ENCODE peak calls at places on chromosome 17, in eight cellular contexts. U is H9, S is tibial artery, I is PC-9, E is heart left ventricle, K is SK-N-SH, P is uterus, R is thyroid gland. F is an unnamed sample.

GRCh38 chr17:43840814-43841213 is 6.2 kb upstream of the CD300LG start:
- DNase-seq in U (no peak), S (no peak), I (peak; percentile 20), E (no peak), K (peak; percentile 82), P (no peak), R (no peak), F (no peak)

GRCh38 chr17:78735832-78736525 is 46.1 kb downstream of the CYTH1 start:
- DNase-seq in U (no peak), S (no peak), I (peak; percentile 39), E (no peak), K (no peak), P (no peak), R (no peak), F (no peak)

GRCh38 chr17:74110467-74110866 is 93.0 kb upstream of the RPL38 start:
- DNase-seq in U (no peak), S (no peak), I (no peak), E (no peak), K (no peak), P (no peak), R (peak; percentile 18), F (no peak)

GRCh38 chr17:1055751-1056645 is 59.1 kb downstream of the TIMM22 start:
- DNase-seq in U (peak; percentile 84), S (peak; percentile 72), I (peak; percentile 48), E (peak; percentile 76), K (peak; percentile 90), P (peak; percentile 70), R (peak; percentile 53), F (peak; percentile 65)

GRCh38 chr17:50684612-50685333 is 22.9 kb downstream of the ANKRD40 start:
- DNase-seq in U (no peak), S (no peak), I (peak; percentile 65), E (no peak), K (no peak), P (no peak), R (no peak), F (no peak)

GRCh38 chr17:71438631-71439146 is 682.1 kb upstream of the SOX9 start:
- DNase-seq in U (no peak), S (peak; percentile 18), I (peak; percentile 33), E (no peak), K (peak; percentile 56), P (no peak), R (peak; percentile 65), F (no peak)

GRCh38 chr17:7307686-7308624 is 527 bp downstream of the EIF5A start:
- DNase-seq in U (peak; percentile 68), S (no peak), I (peak; percentile 33), E (peak; percentile 59), K (peak; percentile 68), P (peak; percentile 68), R (peak; percentile 56), F (peak; percentile 78)

GRCh38 chr17:65190467-65191095 is 53.4 kb downstream of the RGS9 start:
- DNase-seq in U (no peak), S (no peak), I (no peak), E (no peak), K (no peak), P (no peak), R (no peak), F (no peak)

GRCh38 chr17:4130715-4131114 is 12.1 kb downstream of the ZZEF1 start:
- DNase-seq in U (no peak), S (peak; percentile 44), I (no peak), E (peak; percentile 31), K (no peak), P (no peak), R (no peak), F (no peak)

GRCh38 chr17:74380086-74380958 is 13.0 kb downstream of the GPR142 start:
- DNase-seq in U (peak; percentile 36), S (peak; percentile 39), I (peak; percentile 51), E (no peak), K (no peak), P (no peak), R (peak; percentile 38), F (no peak)

GRCh38 chr17:39062846-39063680 is 88.4 kb downstream of the PLXDC1 start:
- DNase-seq in U (no peak), S (no peak), I (no peak), E (no peak), K (no peak), P (no peak), R (no peak), F (no peak)

GRCh38 chr17:8121531-8122390 is 2.1 kb downstream of the HES7 start:
- DNase-seq in U (peak; percentile 92), S (no peak), I (peak; percentile 89), E (peak; percentile 56), K (peak; percentile 85), P (peak; percentile 67), R (peak; percentile 68), F (no peak)

GRCh38 chr17:68391561-68392268 is 65.6 kb downstream of the WIPI1 start:
- DNase-seq in U (no peak), S (no peak), I (no peak), E (no peak), K (no peak), P (no peak), R (no peak), F (no peak)

GRCh38 chr17:79977711-79978544 is 57.7 kb downstream of the TBC1D16 start:
- DNase-seq in U (peak; percentile 31), S (no peak), I (no peak), E (no peak), K (peak; percentile 26), P (peak; percentile 47), R (no peak), F (peak; percentile 35)

GRCh38 chr17:76659928-76660614 is 16.5 kb upstream of the ST6GALNAC1 start:
- DNase-seq in U (no peak), S (peak; percentile 13), I (peak; percentile 55), E (no peak), K (peak; percentile 73), P (no peak), R (peak; percentile 93), F (no peak)

GRCh38 chr17:3773511-3773910 is 27.5 kb downstream of the ITGAE start:
- DNase-seq in U (no peak), S (no peak), I (peak; percentile 17), E (no peak), K (no peak), P (no peak), R (no peak), F (no peak)

GRCh38 chr17:3771140-3771539 is 29.8 kb downstream of the ITGAE start:
- DNase-seq in U (no peak), S (no peak), I (no peak), E (no peak), K (no peak), P (no peak), R (no peak), F (no peak)

GRCh38 chr17:32881054-32881453 is 4.1 kb upstream of the MYO1D start:
- DNase-seq in U (no peak), S (no peak), I (no peak), E (no peak), K (no peak), P (no peak), R (no peak), F (no peak)

GRCh38 chr17:73003487-73003886 is 89.0 kb downstream of the SLC39A11 start:
- DNase-seq in U (peak; percentile 34), S (no peak), I (peak; percentile 65), E (no peak), K (no peak), P (no peak), R (no peak), F (no peak)

GRCh38 chr17:62963296-62963695 is 2.7 kb upstream of the TANC2 start:
- DNase-seq in U (no peak), S (no peak), I (no peak), E (no peak), K (peak; percentile 42), P (no peak), R (no peak), F (no peak)

GRCh38 chr17:32692179-32692578 is 184.7 kb downstream of the MYO1D start:
- DNase-seq in U (no peak), S (no peak), I (no peak), E (no peak), K (no peak), P (no peak), R (no peak), F (no peak)

GRCh38 chr17:17985555-17985954 is 12.9 kb downstream of the DRC3 start:
- DNase-seq in U (no peak), S (no peak), I (no peak), E (no peak), K (peak; percentile 54), P (no peak), R (no peak), F (no peak)

DNA sequence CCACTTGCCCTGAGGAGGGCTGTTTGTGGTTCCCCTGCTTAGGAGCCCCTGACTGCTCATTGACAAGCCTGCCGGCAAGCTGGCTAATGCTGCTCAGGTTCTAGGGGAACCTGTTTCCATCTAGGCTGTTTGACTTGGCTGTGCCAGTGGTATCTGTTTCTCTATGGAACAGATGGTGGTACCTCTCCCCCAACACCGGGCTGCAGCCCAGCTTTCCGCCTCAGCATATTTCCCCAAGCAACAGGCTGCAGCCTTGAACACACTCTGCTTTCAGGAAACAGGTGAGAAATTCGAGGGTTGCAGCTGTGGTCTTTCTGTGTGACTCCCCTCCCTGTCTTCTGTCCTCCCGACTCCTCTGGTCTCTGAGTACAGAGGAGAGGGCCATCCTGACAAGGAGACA is 132.3 kb downstream of the TMEM132E start:
- DNase-seq in U (peak; percentile 17), S (no peak), I (no peak), E (no peak), K (no peak), P (no peak), R (no peak), F (no peak)
- H3K27ac ChIP-seq in U (no peak overlapping the region), S (no peak overlapping the region), I (no peak overlapping the region), E (no peak overlapping the region), K (no peak overlapping the region), P (no peak overlapping the region), R (no peak overlapping the region), F (no peak overlapping the region)

DNA sequence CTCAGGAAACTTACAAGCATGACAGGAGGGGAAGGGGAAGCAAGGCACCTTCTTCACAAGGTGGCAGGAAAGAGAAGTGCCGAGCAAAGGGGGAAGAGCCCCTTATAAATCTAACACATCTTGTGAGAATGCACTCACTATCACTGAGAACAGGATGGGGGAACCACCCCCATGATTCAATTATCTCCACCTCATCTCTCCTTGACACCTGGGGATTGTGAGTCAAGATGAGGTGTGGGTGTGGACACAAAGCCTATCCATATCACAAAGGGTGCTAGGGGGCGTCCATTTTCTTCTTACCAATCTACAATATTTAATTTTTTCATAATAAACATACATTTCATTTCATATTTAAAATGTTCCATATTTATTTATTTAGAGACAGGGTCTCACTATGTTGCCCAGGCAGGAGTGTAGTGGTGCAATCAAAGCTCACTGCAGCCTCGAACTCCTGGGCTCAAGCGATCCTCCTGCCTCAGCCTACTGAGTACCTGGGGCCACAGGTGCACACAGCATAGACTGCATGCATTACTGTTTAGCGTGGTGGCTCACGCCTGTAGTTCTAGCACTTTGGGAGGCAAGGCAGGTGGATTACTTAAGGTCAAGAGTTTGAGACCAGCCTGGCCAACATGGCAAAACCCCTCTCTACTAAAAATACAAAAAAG is 26.5 kb upstream of the FAAP100 start:
- DNase-seq in U (no peak), S (no peak), I (no peak), E (no peak), K (no peak), P (no peak), R (no peak), F (no peak)
- H3K4me1 ChIP-seq in U (no peaks in the 10 kb centered on the region), S (peaks cover 25% of the 10 kb centered on the region), I (peaks cover 33% of the 10 kb centered on the region), E (peaks cover 22% of the 10 kb centered on the region), K (peaks cover 17% of the 10 kb centered on the region), P (no peaks in the 10 kb centered on the region), R (peaks cover 43% of the 10 kb centered on the region), F (peaks cover 19% of the 10 kb centered on the region)

GRCh38 chr17:37490022-37490587 is 414 bp downstream of the DUSP14 start:
- DNase-seq in U (peak; percentile 80), S (peak; percentile 53), I (peak; percentile 64), E (peak; percentile 62), K (peak; percentile 88), P (peak; percentile 66), R (peak; percentile 88), F (peak; percentile 77)
- TF ChIP-seq CTCF in U (peak; percentile 51), S (no peak), I (no peak), E (no peak), K (peak; percentile 49), P (no peak), R (peak; percentile 23), F (peak; percentile 34)

GRCh38 chr17:31313982-31314787 is at the start of gene EVI2B:
- DNase-seq in U (no peak), S (no peak), I (no peak), E (no peak), K (no peak), P (no peak), R (no peak), F (no peak)
- H3K27ac ChIP-seq in U (no peak within 1 kb of the TSS), S (no peak within 1 kb of the TSS), I (peak within 1 kb of the TSS; percentile 79), E (no peak within 1 kb of the TSS), K (peak within 1 kb of the TSS; percentile 54), P (no peak within 1 kb of the TSS), R (peak within 1 kb of the TSS; percentile 35), F (peak within 1 kb of the TSS; percentile 80)

F was measured in lower lobe of right lung.